ENCODE peak calls at places on chromosomes 4 and X, in five cellular contexts. E is heart left ventricle, Z is heart right ventricle, M is transverse colon, A is GM23248. Y is an unnamed sample. For H3K4me1 and H3K27me3, the result is how much of the 10 kb centered on the place peaks cover.

GRCh38 chr4:159150838-159151390 is 48.0 kb downstream of the RAPGEF2 start:
- DNase-seq in E (no peak), Z (no peak), M (no peak), A (no peak), Y (no peak)

GRCh38 chrX:16300831-16301230 is 133.6 kb downstream of the MAGEB17 start:
- DNase-seq in E (no peak), Z (no peak), M (no peak), A (no peak), Y (no peak)

GRCh38 chrX:34778961-34779360 is 121.9 kb upstream of the TMEM47 start:
- DNase-seq in E (no peak), Z (no peak), M (no peak), A (peak), Y (peak)

GRCh38 chr4:3384771-3385701 is 56.7 kb upstream of the HGFAC start:
- DNase-seq in E (peak), Z (no peak), M (peak), A (no peak), Y (no peak)

GRCh38 chr4:82780398-82781231 is 18.0 kb downstream of the SCD5 start:
- DNase-seq in E (peak), Z (peak), M (peak), A (peak), Y (peak)

GRCh38 chrX:152619897-152620296 is 17.8 kb upstream of the GABRQ start:
- DNase-seq in E (no peak), Z (no peak), M (no peak), A (peak), Y (no peak)

GRCh38 chr4:100348472-100348871 is 158.2 kb upstream of the DDIT4L start:
- DNase-seq in E (no peak), Z (no peak), M (no peak), A (peak), Y (peak)

GRCh38 chr4:94828882-94829281 is 71.1 kb downstream of the BMPR1B start:
- DNase-seq in E (no peak), Z (no peak), M (no peak), A (no peak), Y (no peak)

GRCh38 chr4:138959421-138959820 is 56.2 kb upstream of the NOCT start:
- DNase-seq in E (no peak), Z (no peak), M (no peak), A (peak), Y (no peak)

GRCh38 chr4:7652906-7653305 is 218.2 kb upstream of the PSAPL1 start:
- DNase-seq in E (no peak), Z (no peak), M (no peak), A (no peak), Y (no peak)

GRCh38 chr4:138222041-138222440 is 20.1 kb downstream of the SLC7A11 start:
- DNase-seq in E (no peak), Z (no peak), M (no peak), A (peak), Y (peak)

GRCh38 chr4:113004655-113005054 is 44.8 kb upstream of the ANK2 start:
- DNase-seq in E (no peak), Z (no peak), M (no peak), A (no peak), Y (no peak)

GRCh38 chrX:15384304-15384703 is at the start of gene VEGFD:
- DNase-seq in E (no peak), Z (no peak), M (no peak), A (peak), Y (no peak)

DNA sequence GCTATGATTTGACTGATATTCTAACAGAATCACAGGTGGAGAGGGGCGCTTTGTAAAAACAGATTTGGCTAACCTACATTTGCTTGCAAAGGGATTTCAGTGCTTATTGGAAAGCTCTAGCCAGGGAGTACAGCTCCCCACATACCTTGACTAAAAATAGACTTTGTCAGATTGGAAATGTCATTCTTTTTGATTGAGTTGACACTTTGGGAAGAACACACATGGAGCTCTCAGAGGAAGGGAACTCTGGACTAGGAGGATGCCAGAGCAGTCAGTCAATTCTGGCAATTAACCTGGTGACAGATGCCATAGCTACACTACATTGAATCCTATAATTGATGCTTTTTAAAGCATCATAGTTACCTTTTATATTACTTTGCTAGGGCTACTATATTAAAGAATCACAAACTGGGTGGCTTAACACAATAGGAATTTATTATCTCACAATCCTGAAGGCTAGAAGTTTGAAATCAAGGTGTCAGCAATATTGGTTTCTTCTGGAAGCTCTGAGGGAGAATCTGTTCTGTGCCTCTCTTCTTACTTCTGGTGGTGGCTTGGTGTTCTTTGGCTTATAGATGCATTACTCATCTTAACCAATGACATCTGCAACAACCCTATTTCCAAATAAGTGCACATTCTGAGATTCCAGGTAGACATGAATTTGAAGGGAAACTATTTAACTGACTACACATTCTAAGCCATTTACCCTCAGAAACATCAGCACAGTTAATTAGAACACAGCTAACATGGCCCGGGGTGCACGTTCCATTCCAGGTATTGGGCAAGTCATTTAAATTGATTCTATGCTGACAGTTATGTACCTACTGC is 8.4 kb upstream of the HERC3 start:
- DNase-seq in E (no peak), Z (no peak), M (no peak), A (peak), Y (no peak)
- H3K27ac ChIP-seq in E (peak), Z (peak), M (no peak), A (no peak), Y (no peak)

GRCh38 chr4:31085736-31086135 is 365.6 kb downstream of the PCDH7 start:
- DNase-seq in E (no peak), Z (no peak), M (no peak), A (no peak), Y (no peak)
- H3K4me1 ChIP-seq in E (under half), Z (under half), M (under half), A (under half), Y (under half)

DNA sequence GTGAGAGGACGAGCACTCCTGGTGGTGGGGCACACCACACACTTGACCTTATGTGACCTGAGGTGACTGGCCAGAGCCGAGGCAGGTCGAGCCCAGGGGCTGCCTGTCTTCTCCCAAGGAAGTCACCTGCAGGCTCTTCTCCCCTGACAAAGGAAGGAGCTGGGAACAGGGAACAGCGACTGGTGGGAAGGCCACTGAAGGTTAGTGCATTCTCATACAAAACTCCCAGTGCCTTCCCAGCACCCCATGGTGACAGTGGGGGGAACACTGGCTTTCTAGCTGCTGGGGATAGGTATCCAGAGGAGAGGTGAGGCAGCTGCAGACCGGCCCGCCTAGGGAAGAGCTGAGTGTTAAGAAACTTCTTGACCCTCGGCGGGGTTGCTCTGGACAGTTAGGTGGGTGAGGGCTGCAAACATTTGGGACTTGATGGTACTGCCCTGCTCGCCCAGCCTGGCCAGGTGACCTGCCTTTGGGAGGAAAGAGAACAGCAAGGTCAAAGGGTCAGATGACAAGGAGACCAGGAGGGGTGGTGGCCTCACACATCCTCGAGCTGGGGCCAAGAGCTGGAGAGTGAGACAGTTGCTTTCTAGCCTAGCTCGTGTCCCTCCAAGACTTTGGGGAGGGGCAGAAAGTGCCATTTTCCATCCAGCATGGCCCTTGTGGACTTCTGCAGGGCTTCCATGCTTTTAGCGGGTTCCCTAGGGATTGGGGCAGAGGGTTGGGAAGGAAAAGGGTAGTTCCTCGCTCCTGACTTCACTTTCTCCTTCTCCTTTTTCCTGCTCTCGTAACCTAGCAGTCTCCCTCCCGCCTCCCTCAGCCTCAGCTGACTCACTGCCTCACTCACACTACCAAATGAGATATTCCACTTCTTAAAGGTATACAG is 2.7 kb downstream of the NALF2 start:
- DNase-seq in E (no peak), Z (no peak), M (no peak), A (peak), Y (no peak)
- H3K27me3 ChIP-seq in E (under half), Z (under half), M (under half), A (under half), Y (under half)

DNA sequence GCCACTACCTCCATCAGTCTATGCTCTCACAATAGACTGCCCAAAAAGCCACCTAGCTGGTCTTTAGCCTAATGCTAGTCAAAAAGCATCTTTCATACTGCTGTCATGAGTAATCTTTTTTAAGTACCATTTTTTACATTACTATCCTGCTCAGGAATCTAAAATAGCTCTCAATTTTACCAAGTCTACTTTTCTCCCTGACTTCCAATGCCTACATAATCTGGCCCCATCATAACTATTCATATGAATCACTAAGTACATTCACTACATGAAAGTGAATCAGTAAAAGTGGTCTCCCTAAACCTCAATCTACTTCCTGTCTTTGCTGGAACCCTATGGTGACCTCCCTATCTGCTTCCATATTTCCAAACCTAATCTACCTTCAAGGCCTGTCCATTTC is 105.9 kb downstream of the THOC2 start:
- DNase-seq in E (no peak), Z (no peak), M (no peak), A (peak), Y (no peak)
- H3K27ac ChIP-seq in E (no peak), Z (no peak), M (no peak), A (peak), Y (no peak)